ENCODE peak calls at places on chromosomes 3 and 15, in six cellular contexts. C is vagina, Z is body of pancreas, M is heart left ventricle, A is left ventricle myocardium inferior, W is IMR-90. B is an unnamed sample. For H3K36me3, the result is how much of the 10 kb centered on the place peaks cover.

GRCh38 chr3:100159564-100160153 is 45.4 kb upstream of the FILIP1L start:
- DNase-seq in C (no peak), Z (no peak), M (no peak), A (no peak), W (peak), B (no peak)

GRCh38 chr3:177371903-177372302 is 174.6 kb upstream of the TBL1XR1 start:
- DNase-seq in C (no peak), Z (no peak), M (no peak), A (no peak), W (no peak), B (no peak)

GRCh38 chr3:66494964-66495581 is 5.7 kb downstream of the LRIG1 start:
- DNase-seq in C (no peak), Z (no peak), M (no peak), A (no peak), W (no peak), B (no peak)

GRCh38 chr15:98926236-98926635 is 81.4 kb downstream of the PGPEP1L start:
- DNase-seq in C (no peak), Z (no peak), M (no peak), A (no peak), W (no peak), B (no peak)

GRCh38 chr3:134618986-134619615 is 31.7 kb downstream of the KY start:
- DNase-seq in C (peak), Z (no peak), M (no peak), A (no peak), W (no peak), B (no peak)

GRCh38 chr3:100060685-100061484 is 53.4 kb downstream of the FILIP1L start:
- DNase-seq in C (no peak), Z (no peak), M (no peak), A (no peak), W (no peak), B (no peak)

GRCh38 chr15:64856429-64857145 is 14.9 kb downstream of the PLEKHO2 start:
- DNase-seq in C (no peak), Z (no peak), M (peak), A (peak), W (peak), B (no peak)

GRCh38 chr3:131397889-131398288 is 16.3 kb downstream of the NUDT16 start:
- DNase-seq in C (no peak), Z (no peak), M (no peak), A (no peak), W (no peak), B (no peak)

GRCh38 chr3:182891364-182891763 is 89.0 kb downstream of the DCUN1D1 start:
- DNase-seq in C (no peak), Z (no peak), M (no peak), A (no peak), W (no peak), B (no peak)

GRCh38 chr3:26368312-26368711 is 254.3 kb upstream of the LRRC3B start:
- DNase-seq in C (no peak), Z (no peak), M (no peak), A (no peak), W (no peak), B (no peak)

GRCh38 chr3:157405457-157405856 is 31.2 kb upstream of the PTX3 start:
- DNase-seq in C (no peak), Z (no peak), M (no peak), A (no peak), W (peak), B (no peak)

GRCh38 chr3:182703233-182703632 is 90.1 kb upstream of the ATP11B start:
- DNase-seq in C (no peak), Z (no peak), M (no peak), A (no peak), W (no peak), B (no peak)

GRCh38 chr3:131728898-131729297 is 226.1 kb upstream of the MRPL3 start:
- DNase-seq in C (no peak), Z (no peak), M (no peak), A (no peak), W (no peak), B (no peak)

GRCh38 chr3:48468329-48468731 is 21.8 kb downstream of the ATRIP start:
- DNase-seq in C (no peak), Z (peak), M (no peak), A (no peak), W (no peak), B (peak)

GRCh38 chr3:58536501-58537411 is at the start of gene ACOX2:
- DNase-seq in C (peak), Z (peak), M (peak), A (peak), W (peak), B (peak)

GRCh38 chr15:92056875-92057274 is 203.4 kb downstream of the SLCO3A1 start:
- DNase-seq in C (no peak), Z (no peak), M (no peak), A (no peak), W (no peak), B (no peak)

GRCh38 chr15:68528891-68529290 is 49.9 kb upstream of the CORO2B start:
- DNase-seq in C (no peak), Z (no peak), M (no peak), A (no peak), W (no peak), B (no peak)

GRCh38 chr3:187706966-187707365 is 4.6 kb upstream of the RTP2 start:
- DNase-seq in C (no peak), Z (no peak), M (peak), A (peak), W (no peak), B (no peak)

GRCh38 chr3:182412066-182412465 is 381.2 kb upstream of the ATP11B start:
- DNase-seq in C (no peak), Z (no peak), M (no peak), A (no peak), W (no peak), B (no peak)

GRCh38 chr3:94862703-94863102 is 799.8 kb downstream of the NSUN3 start:
- DNase-seq in C (no peak), Z (no peak), M (no peak), A (no peak), W (no peak), B (no peak)

GRCh38 chr3:179512398-179512797 is 50.3 kb upstream of the ACTL6A start:
- DNase-seq in C (no peak), Z (no peak), M (no peak), A (no peak), W (no peak), B (no peak)

GRCh38 chr3:22988566-22988965 is 214.6 kb upstream of the UBE2E2 start:
- DNase-seq in C (no peak), Z (no peak), M (no peak), A (peak), W (no peak), B (no peak)

GRCh38 chr3:52123106-52123708 is 31.0 kb downstream of the POC1A start:
- DNase-seq in C (no peak), Z (peak), M (peak), A (peak), W (peak), B (peak)

GRCh38 chr15:42623951-42624350 is 48.5 kb downstream of the STARD9 start:
- DNase-seq in C (no peak), Z (no peak), M (no peak), A (no peak), W (no peak), B (no peak)

GRCh38 chr3:154316974-154317767 is 7.1 kb downstream of the DHX36 start:
- DNase-seq in C (no peak), Z (no peak), M (no peak), A (no peak), W (no peak), B (no peak)

GRCh38 chr15:70870066-70870465 is 16.1 kb upstream of the LARP6 start:
- DNase-seq in C (no peak), Z (no peak), M (no peak), A (no peak), W (peak), B (no peak)

GRCh38 chr3:119145500-119146167 is at the start of gene TEX55:
- DNase-seq in C (no peak), Z (no peak), M (peak), A (peak), W (peak), B (no peak)

GRCh38 chr3:17065881-17066280 is 181.1 kb downstream of the PLCL2 start:
- DNase-seq in C (no peak), Z (no peak), M (no peak), A (no peak), W (no peak), B (no peak)

GRCh38 chr15:83504365-83504764 is 57.2 kb downstream of the SH3GL3 start:
- DNase-seq in C (no peak), Z (no peak), M (no peak), A (no peak), W (no peak), B (no peak)

GRCh38 chr15:50068016-50068415 is 51.0 kb downstream of the ATP8B4 start:
- DNase-seq in C (no peak), Z (no peak), M (no peak), A (no peak), W (no peak), B (no peak)

GRCh38 chr3:77309460-77309859 is 269.6 kb downstream of the ROBO2 start:
- DNase-seq in C (no peak), Z (no peak), M (no peak), A (no peak), W (peak), B (no peak)

GRCh38 chr3:54206874-54207273 is 84.5 kb downstream of the CACNA2D3 start:
- DNase-seq in C (peak), Z (no peak), M (no peak), A (no peak), W (no peak), B (no peak)

GRCh38 chr3:54202029-54202428 is 79.7 kb downstream of the CACNA2D3 start:
- DNase-seq in C (no peak), Z (no peak), M (no peak), A (no peak), W (no peak), B (no peak)

GRCh38 chr3:54198556-54198955 is 76.2 kb downstream of the CACNA2D3 start:
- DNase-seq in C (no peak), Z (no peak), M (no peak), A (no peak), W (no peak), B (no peak)

GRCh38 chr3:54197509-54197908 is 75.2 kb downstream of the CACNA2D3 start:
- DNase-seq in C (no peak), Z (no peak), M (no peak), A (no peak), W (no peak), B (no peak)

DNA sequence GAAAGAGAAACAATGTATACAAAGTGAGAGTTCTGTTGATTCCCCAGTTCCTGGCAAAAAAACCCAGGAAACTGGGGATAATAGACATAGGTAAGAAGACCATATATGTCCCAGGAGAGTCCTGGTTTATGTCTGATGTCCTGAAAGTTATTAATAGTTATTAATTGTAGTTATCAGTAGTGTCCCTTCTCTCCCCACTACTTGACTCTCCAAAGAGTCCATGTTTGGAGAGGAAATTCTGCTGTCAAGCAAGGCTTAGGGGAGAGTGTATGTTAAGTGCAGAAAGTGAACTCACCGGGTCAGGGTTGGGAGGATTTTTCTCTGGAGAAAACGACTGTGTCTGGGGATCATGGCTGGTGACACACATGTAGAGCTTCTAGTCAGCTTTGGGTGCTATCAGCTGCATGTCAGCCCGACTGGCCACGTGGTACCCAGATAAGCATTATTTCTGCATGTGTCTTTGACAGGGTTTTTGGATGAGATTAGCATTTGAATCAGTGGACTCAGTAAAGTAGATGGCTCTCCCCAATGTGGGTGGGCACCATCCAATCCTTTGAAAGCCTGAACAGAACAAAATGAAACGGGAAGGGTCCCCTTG is 80.4 kb downstream of the CACNA2D3 start:
- DNase-seq in C (no peak), Z (no peak), M (no peak), A (no peak), W (no peak), B (no peak)
- H3K4me3 ChIP-seq in C (no peak), Z (no peak), M (no peak), A (no peak), W (no peak), B (no peak)

DNA sequence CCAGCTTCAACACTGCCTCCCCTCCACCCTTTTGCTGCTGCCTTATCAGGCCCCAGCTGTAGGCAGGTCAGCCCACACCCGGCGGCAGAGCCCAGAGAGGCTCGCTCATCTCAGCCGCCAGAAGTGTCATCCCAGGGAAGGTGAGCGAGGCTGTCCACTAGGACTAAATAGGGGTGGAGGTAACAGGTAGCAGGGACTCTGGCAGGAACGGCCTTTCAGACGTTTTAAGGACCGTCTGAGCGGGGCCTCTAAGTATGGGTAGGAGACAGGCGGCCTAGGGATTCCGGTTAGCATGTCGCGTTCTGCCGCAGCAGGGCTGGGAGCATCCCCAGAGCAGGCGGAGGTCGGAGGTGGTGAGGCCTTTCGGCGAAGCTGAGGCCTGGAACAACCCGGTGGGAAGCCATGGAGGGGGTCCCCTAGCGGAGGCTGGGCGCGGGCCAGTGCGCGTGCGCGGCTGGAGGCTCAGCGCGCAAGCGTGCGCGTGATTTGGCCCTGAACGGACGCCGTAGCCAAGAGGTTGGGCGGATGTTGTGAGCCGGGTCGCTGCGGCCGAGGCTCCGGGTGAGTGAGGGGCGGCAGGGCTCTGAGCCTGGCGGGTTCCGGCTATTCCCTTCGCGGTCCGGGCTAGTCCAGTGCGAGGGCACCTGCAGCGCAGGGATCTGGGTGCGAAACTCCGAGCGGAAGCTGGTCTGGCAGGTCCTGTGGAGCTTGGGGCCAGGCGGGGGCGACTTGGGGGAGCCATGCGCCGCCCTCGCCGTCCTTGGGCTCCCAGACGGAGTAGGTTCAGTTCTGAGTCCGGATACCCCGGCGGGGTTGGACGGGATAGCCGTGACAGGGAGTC is at the start of the genes MST1 and RNF123:
- DNase-seq in C (no peak), Z (peak), M (peak), A (peak), W (peak), B (peak)
- TF ChIP-seq CTCF in C (peak), Z (peak), M (peak), A (peak), W (peak), B (peak)

GRCh38 chr3:9373443-9373842 is 10.6 kb downstream of the THUMPD3 start:
- DNase-seq in C (no peak), Z (no peak), M (no peak), A (no peak), W (no peak), B (no peak)
- H3K36me3 ChIP-seq in C (half or more), Z (under half), M (half or more), A (half or more), W (under half), B (half or more)

GRCh38 chr3:5197470-5198312 is 10.2 kb downstream of the EDEM1 start:
- DNase-seq in C (no peak), Z (no peak), M (no peak), A (no peak), W (peak), B (no peak)
- H3K4me3 ChIP-seq in C (no peak), Z (no peak), M (no peak), A (no peak), W (no peak), B (no peak)

DNA sequence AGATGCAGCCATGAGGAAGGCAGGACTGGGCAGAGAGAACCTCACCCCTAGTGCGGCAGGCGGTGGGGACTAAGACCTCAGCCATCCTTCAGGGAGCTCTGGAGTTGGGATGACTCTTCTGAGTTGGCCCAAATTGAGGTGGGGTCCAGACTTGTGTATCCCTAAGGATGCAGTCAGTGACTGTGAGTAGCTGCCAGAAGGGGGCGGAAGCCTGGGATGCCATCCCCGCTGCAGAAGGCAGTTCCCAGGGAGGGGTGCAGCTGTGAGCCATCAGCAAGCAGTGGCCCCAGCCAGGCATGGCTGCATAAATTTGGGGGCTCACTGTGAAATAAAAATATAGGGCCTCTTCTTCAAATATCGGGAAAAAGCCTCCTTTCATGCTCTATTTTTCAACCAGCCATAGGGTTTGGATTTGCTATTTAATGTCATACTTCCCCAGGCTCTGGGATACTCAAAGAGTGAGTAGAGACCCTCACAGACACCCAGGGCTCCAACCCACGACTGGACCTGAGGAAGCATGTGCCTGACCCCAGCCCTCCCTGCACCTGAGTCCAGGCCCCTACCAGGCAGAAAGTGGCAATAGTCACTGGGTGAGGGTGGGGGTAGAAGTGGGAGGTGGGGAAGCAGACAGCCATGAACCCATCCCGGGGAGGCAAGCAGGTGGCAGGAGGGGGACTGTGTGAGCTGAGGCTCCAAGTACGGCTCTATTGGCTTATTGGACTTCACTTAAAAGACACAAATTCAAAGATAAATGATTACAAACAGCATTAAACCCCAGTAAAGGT is 30.5 kb downstream of the GRK7 start:
- DNase-seq in C (no peak), Z (no peak), M (no peak), A (no peak), W (no peak), B (no peak)
- TF ChIP-seq CTCF in C (no peak), Z (no peak), M (no peak), A (no peak), W (no peak), B (no peak)

DNA sequence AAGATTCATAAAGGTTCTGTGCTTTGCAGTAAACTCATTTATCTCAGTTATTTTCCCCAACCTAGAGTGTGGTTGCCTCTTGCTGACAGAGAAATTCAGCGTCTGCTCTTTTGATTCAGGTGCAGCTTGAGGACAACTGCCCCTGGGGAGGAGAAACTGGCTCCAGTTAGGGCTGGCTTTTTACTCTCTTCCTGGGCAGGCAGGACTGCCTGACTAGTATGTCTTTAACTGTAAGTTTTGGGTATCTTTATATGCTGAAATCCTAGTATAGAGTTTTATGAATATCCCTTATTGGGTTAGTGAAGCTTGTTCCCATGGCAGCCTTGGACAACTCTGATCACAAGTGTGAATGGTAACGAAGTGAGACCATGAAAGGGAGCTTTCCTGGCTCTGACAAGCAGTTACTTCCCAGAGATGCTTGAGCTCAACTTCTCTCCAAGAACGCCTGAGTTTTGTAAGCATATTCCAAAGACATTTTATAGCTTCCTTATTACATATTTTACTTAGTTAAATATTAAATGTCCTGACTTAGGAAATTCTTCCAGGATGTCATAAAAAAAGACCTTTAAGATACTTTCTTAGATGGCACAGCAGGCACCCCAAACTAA is 27.1 kb downstream of the CCNB2 start:
- DNase-seq in C (no peak), Z (no peak), M (no peak), A (no peak), W (no peak), B (no peak)
- H3K36me3 ChIP-seq in C (under half), Z (under half), M (under half), A (under half), W (under half), B (under half)

DNA sequence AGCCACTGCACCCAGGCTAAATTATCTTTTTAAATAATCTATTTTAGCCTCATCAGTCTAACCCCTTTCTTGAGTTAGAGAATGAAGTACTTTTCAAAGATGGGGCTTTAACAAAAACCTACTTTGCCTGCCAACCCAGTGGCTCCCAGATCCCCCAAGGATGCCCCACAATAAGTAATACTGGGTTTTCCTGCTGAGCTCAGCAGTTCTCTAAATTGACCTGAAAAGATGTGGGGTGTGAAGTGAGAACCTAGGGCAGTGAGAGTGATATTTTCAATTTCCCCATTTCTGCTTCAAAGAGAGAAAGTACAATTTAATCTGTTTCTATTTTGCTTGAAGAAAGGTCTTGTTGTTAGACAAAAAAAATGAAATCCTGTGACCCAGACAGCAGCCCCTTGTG is 318.5 kb upstream of the UMPS start:
- DNase-seq in C (no peak), Z (no peak), M (no peak), A (no peak), W (no peak), B (no peak)
- H3K4me3 ChIP-seq in C (no peak), Z (no peak), M (no peak), A (no peak), W (no peak), B (no peak)

DNA sequence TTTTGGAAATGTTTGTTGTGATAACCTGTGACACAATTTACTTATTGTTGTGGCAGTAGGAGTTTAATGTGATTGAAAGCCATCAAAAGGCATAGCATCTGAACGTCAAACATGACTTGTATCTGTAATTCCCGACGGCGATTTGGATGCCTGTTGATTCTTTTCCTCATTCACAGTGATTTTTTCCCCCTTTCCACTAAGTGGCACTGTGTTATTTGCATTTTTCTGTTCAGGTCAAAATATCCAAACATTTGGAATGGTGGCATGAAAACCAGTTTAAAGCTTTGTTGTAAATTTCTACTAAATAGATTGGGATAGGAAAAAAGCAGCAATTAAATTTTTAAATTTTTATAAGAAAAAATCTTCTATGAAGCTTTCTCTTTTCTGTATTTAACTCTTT is 259.9 kb upstream of the KCNH8 start:
- DNase-seq in C (no peak), Z (no peak), M (no peak), A (no peak), W (no peak), B (no peak)
- TF ChIP-seq CTCF in C (no peak), Z (no peak), M (no peak), A (no peak), W (no peak), B (no peak)

B was measured in right lobe of liver.